ENCODE peak calls at places on chromosomes 3 and 15, in six cellular contexts. One of them, this sample, is unnamed.

GRCh38 chr15:31131853-31132375 is 30.4 kb upstream of the TRPM1 start:
- DNase-seq in trophoblast cell: no peak
- DNase-seq in brain microvascular endothelial cell: no peak
- DNase-seq in HCT116: no peak
- DNase-seq in breast epithelium: no peak
- DNase-seq in mesendoderm: no peak
- DNase-seq in this sample: no peak

GRCh38 chr3:15535757-15536156 is 14.3 kb upstream of the COLQ start:
- DNase-seq in trophoblast cell: peak; percentile 31
- DNase-seq in brain microvascular endothelial cell: no peak
- DNase-seq in HCT116: no peak
- DNase-seq in breast epithelium: no peak
- DNase-seq in mesendoderm: no peak
- DNase-seq in this sample: no peak

GRCh38 chr15:60582370-60583036 is 103.6 kb upstream of the ICE2 start:
- DNase-seq in trophoblast cell: peak; percentile 10
- DNase-seq in brain microvascular endothelial cell: peak; percentile 57
- DNase-seq in HCT116: no peak
- DNase-seq in breast epithelium: no peak
- DNase-seq in mesendoderm: no peak
- DNase-seq in this sample: no peak

GRCh38 chr15:98727115-98728040 is 79.0 kb downstream of the IGF1R start:
- DNase-seq in trophoblast cell: peak; percentile 97
- DNase-seq in brain microvascular endothelial cell: peak; percentile 95
- DNase-seq in HCT116: peak; percentile 84
- DNase-seq in breast epithelium: peak; percentile 93
- DNase-seq in mesendoderm: peak; percentile 98
- DNase-seq in this sample: peak; percentile 65

GRCh38 chr3:190728574-190729246 is 133.8 kb downstream of the GMNC start:
- DNase-seq in trophoblast cell: peak; percentile 80
- DNase-seq in brain microvascular endothelial cell: no peak
- DNase-seq in HCT116: no peak
- DNase-seq in breast epithelium: no peak
- DNase-seq in mesendoderm: no peak
- DNase-seq in this sample: no peak

GRCh38 chr15:69357773-69358765 is 56.1 kb upstream of the KIF23 start:
- DNase-seq in trophoblast cell: no peak
- DNase-seq in brain microvascular endothelial cell: peak; percentile 7
- DNase-seq in HCT116: peak; percentile 24
- DNase-seq in breast epithelium: no peak
- DNase-seq in mesendoderm: peak; percentile 37
- DNase-seq in this sample: no peak

GRCh38 chr15:84915011-84915958 is 30.8 kb downstream of the SLC28A1 start:
- DNase-seq in trophoblast cell: peak; percentile 100
- DNase-seq in brain microvascular endothelial cell: peak; percentile 94
- DNase-seq in HCT116: peak; percentile 81
- DNase-seq in breast epithelium: peak; percentile 91
- DNase-seq in mesendoderm: peak; percentile 96
- DNase-seq in this sample: peak; percentile 84

GRCh38 chr3:45055411-45056143 is 29.5 kb downstream of the CLEC3B start:
- DNase-seq in trophoblast cell: peak; percentile 40
- DNase-seq in brain microvascular endothelial cell: no peak
- DNase-seq in HCT116: no peak
- DNase-seq in breast epithelium: no peak
- DNase-seq in mesendoderm: peak; percentile 93
- DNase-seq in this sample: no peak

GRCh38 chr15:95698230-95698629 is 632.3 kb upstream of the NR2F2 start:
- DNase-seq in trophoblast cell: no peak
- DNase-seq in brain microvascular endothelial cell: no peak
- DNase-seq in HCT116: no peak
- DNase-seq in breast epithelium: no peak
- DNase-seq in mesendoderm: no peak
- DNase-seq in this sample: no peak

GRCh38 chr15:60972301-60972700 is 256.8 kb downstream of the RORA start:
- DNase-seq in trophoblast cell: peak; percentile 43
- DNase-seq in brain microvascular endothelial cell: peak; percentile 89
- DNase-seq in HCT116: no peak
- DNase-seq in breast epithelium: no peak
- DNase-seq in mesendoderm: no peak
- DNase-seq in this sample: no peak

GRCh38 chr3:152083058-152083457 is 185.7 kb upstream of the MBNL1 start:
- DNase-seq in trophoblast cell: no peak
- DNase-seq in brain microvascular endothelial cell: no peak
- DNase-seq in HCT116: no peak
- DNase-seq in breast epithelium: no peak
- DNase-seq in mesendoderm: no peak
- DNase-seq in this sample: no peak

GRCh38 chr15:25246641-25247417 is 192.0 kb downstream of the UBE3A start:
- DNase-seq in trophoblast cell: no peak
- DNase-seq in brain microvascular endothelial cell: no peak
- DNase-seq in HCT116: no peak
- DNase-seq in breast epithelium: peak; percentile 44
- DNase-seq in mesendoderm: no peak
- DNase-seq in this sample: no peak

GRCh38 chr3:133459400-133459799 is 59.5 kb downstream of the BFSP2 start:
- DNase-seq in trophoblast cell: no peak
- DNase-seq in brain microvascular endothelial cell: no peak
- DNase-seq in HCT116: no peak
- DNase-seq in breast epithelium: peak; percentile 57
- DNase-seq in mesendoderm: no peak
- DNase-seq in this sample: no peak

GRCh38 chr15:31516874-31517273 is 190.2 kb downstream of the KLF13 start:
- DNase-seq in trophoblast cell: no peak
- DNase-seq in brain microvascular endothelial cell: no peak
- DNase-seq in HCT116: no peak
- DNase-seq in breast epithelium: no peak
- DNase-seq in mesendoderm: no peak
- DNase-seq in this sample: no peak

GRCh38 chr15:56906766-56907165 is 11.7 kb upstream of the TCF12 start:
- DNase-seq in trophoblast cell: no peak
- DNase-seq in brain microvascular endothelial cell: no peak
- DNase-seq in HCT116: no peak
- DNase-seq in breast epithelium: no peak
- DNase-seq in mesendoderm: no peak
- DNase-seq in this sample: no peak

GRCh38 chr3:13289771-13290285 is 130.3 kb downstream of the NUP210 start:
- DNase-seq in trophoblast cell: no peak
- DNase-seq in brain microvascular endothelial cell: no peak
- DNase-seq in HCT116: no peak
- DNase-seq in breast epithelium: no peak
- DNase-seq in mesendoderm: no peak
- DNase-seq in this sample: no peak

GRCh38 chr15:37095197-37095992 is 5.0 kb downstream of the MEIS2 start:
- DNase-seq in trophoblast cell: no peak
- DNase-seq in brain microvascular endothelial cell: no peak
- DNase-seq in HCT116: no peak
- DNase-seq in breast epithelium: no peak
- DNase-seq in mesendoderm: peak; percentile 78
- DNase-seq in this sample: no peak

GRCh38 chr3:39147711-39148115 is 5.7 kb downstream of the CSRNP1 start:
- DNase-seq in trophoblast cell: peak; percentile 70
- DNase-seq in brain microvascular endothelial cell: peak; percentile 57
- DNase-seq in HCT116: no peak
- DNase-seq in breast epithelium: no peak
- DNase-seq in mesendoderm: peak; percentile 77
- DNase-seq in this sample: no peak

GRCh38 chr3:60598668-60599067 is 652.6 kb downstream of the FHIT start:
- DNase-seq in trophoblast cell: peak; percentile 3
- DNase-seq in brain microvascular endothelial cell: no peak
- DNase-seq in HCT116: no peak
- DNase-seq in breast epithelium: no peak
- DNase-seq in mesendoderm: no peak
- DNase-seq in this sample: no peak

GRCh38 chr3:172546105-172546504 is 22.9 kb upstream of the TNFSF10 start:
- DNase-seq in trophoblast cell: peak; percentile 76
- DNase-seq in brain microvascular endothelial cell: no peak
- DNase-seq in HCT116: peak; percentile 26
- DNase-seq in breast epithelium: no peak
- DNase-seq in mesendoderm: no peak
- DNase-seq in this sample: no peak
- H3K27ac ChIP-seq in trophoblast cell: peak overlapping the region; percentile 47
- H3K27ac ChIP-seq in brain microvascular endothelial cell: no peak overlapping the region
- H3K27ac ChIP-seq in HCT116: no peak overlapping the region
- H3K27ac ChIP-seq in breast epithelium: peak overlapping the region; percentile 84
- H3K27ac ChIP-seq in mesendoderm: no peak overlapping the region
- H3K27ac ChIP-seq in this sample: no peak overlapping the region

GRCh38 chr3:10194328-10195071 is 29.8 kb downstream of the IRAK2 start:
- DNase-seq in trophoblast cell: no peak
- DNase-seq in brain microvascular endothelial cell: no peak
- DNase-seq in HCT116: no peak
- DNase-seq in breast epithelium: no peak
- DNase-seq in mesendoderm: no peak
- DNase-seq in this sample: peak; percentile 62

GRCh38 chr3:10196389-10197052 is 31.8 kb downstream of the IRAK2 start:
- DNase-seq in trophoblast cell: no peak
- DNase-seq in brain microvascular endothelial cell: peak; percentile 90
- DNase-seq in HCT116: no peak
- DNase-seq in breast epithelium: no peak
- DNase-seq in mesendoderm: no peak
- DNase-seq in this sample: no peak

GRCh38 chr3:10198226-10198625 is 33.5 kb downstream of the IRAK2 start:
- DNase-seq in trophoblast cell: no peak
- DNase-seq in brain microvascular endothelial cell: no peak
- DNase-seq in HCT116: no peak
- DNase-seq in breast epithelium: no peak
- DNase-seq in mesendoderm: no peak
- DNase-seq in this sample: no peak

GRCh38 chr3:10195692-10196091 is 31.0 kb downstream of the IRAK2 start:
- DNase-seq in trophoblast cell: no peak
- DNase-seq in brain microvascular endothelial cell: no peak
- DNase-seq in HCT116: no peak
- DNase-seq in breast epithelium: no peak
- DNase-seq in mesendoderm: no peak
- DNase-seq in this sample: no peak

GRCh38 chr3:10198761-10199688 is 34.3 kb downstream of the IRAK2 start:
- DNase-seq in trophoblast cell: peak; percentile 27
- DNase-seq in brain microvascular endothelial cell: peak; percentile 42
- DNase-seq in HCT116: no peak
- DNase-seq in breast epithelium: peak; percentile 65
- DNase-seq in mesendoderm: no peak
- DNase-seq in this sample: no peak
- H3K27ac ChIP-seq in trophoblast cell: no peak overlapping the region
- H3K27ac ChIP-seq in brain microvascular endothelial cell: peak overlapping the region; percentile 41
- H3K27ac ChIP-seq in HCT116: no peak overlapping the region
- H3K27ac ChIP-seq in breast epithelium: peak overlapping the region; percentile 70
- H3K27ac ChIP-seq in mesendoderm: no peak overlapping the region
- H3K27ac ChIP-seq in this sample: peak overlapping the region; percentile 56

GRCh38 chr3:11136871-11137626 is 17.2 kb upstream of the HRH1 start:
- DNase-seq in trophoblast cell: peak; percentile 99
- DNase-seq in brain microvascular endothelial cell: peak; percentile 100
- DNase-seq in HCT116: peak; percentile 100
- DNase-seq in breast epithelium: no peak
- DNase-seq in mesendoderm: peak; percentile 40
- DNase-seq in this sample: peak; percentile 80

GRCh38 chr3:11136116-11136515 is 18.2 kb upstream of the HRH1 start:
- DNase-seq in trophoblast cell: no peak
- DNase-seq in brain microvascular endothelial cell: no peak
- DNase-seq in HCT116: no peak
- DNase-seq in breast epithelium: no peak
- DNase-seq in mesendoderm: no peak
- DNase-seq in this sample: no peak

GRCh38 chr3:11140054-11140712 is 14.1 kb upstream of the HRH1 start:
- DNase-seq in trophoblast cell: no peak
- DNase-seq in brain microvascular endothelial cell: no peak
- DNase-seq in HCT116: no peak
- DNase-seq in breast epithelium: no peak
- DNase-seq in mesendoderm: no peak
- DNase-seq in this sample: peak; percentile 20

GRCh38 chr3:11138371-11138770 is 15.9 kb upstream of the HRH1 start:
- DNase-seq in trophoblast cell: no peak
- DNase-seq in brain microvascular endothelial cell: no peak
- DNase-seq in HCT116: no peak
- DNase-seq in breast epithelium: no peak
- DNase-seq in mesendoderm: no peak
- DNase-seq in this sample: no peak

DNA sequence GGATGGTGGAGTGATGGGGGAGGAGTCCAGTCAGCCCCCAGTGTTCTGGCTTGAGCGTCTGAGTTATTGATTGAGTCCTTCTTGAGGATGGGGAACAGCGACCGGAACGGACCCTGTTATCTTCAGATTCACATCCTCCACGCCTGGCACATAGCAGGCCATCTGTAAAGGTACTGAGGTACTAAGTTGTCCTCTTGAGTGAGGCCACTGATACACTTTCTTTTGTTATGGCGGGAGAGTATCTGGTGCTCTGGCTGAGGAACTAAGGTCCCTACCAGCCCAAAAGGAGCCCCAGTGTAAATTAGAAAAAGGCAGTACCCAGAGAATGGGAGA is 16.7 kb upstream of the HRH1 start:
- DNase-seq in trophoblast cell: no peak
- DNase-seq in brain microvascular endothelial cell: no peak
- DNase-seq in HCT116: no peak
- DNase-seq in breast epithelium: no peak
- DNase-seq in mesendoderm: no peak
- DNase-seq in this sample: no peak
- H3K27ac ChIP-seq in trophoblast cell: no peak overlapping the region
- H3K27ac ChIP-seq in brain microvascular endothelial cell: peak overlapping the region; percentile 99
- H3K27ac ChIP-seq in HCT116: peak overlapping the region; percentile 93
- H3K27ac ChIP-seq in breast epithelium: no peak overlapping the region
- H3K27ac ChIP-seq in mesendoderm: no peak overlapping the region
- H3K27ac ChIP-seq in this sample: peak overlapping the region; percentile 88

DNA sequence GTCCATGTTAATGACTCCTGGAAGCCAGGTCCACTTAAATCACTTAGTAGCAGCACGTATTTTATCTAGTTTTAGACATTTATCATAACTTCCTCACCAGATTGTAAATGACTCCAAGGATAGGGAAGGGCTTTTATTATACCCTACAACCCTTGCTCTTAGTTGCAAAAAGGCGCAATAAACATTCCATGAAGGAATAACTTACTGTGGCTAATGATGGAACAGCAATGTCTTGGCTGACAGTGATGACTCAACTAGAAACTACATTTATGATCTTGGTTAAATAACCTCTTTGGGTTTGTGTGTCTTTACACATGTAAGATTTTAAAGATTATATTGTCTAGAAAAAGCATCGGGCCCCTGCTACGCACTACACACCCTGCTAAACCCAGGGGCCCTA is 119.6 kb upstream of the RNF7 start:
- DNase-seq in trophoblast cell: no peak
- DNase-seq in brain microvascular endothelial cell: no peak
- DNase-seq in HCT116: no peak
- DNase-seq in breast epithelium: no peak
- DNase-seq in mesendoderm: no peak
- DNase-seq in this sample: no peak
- H3K27ac ChIP-seq in trophoblast cell: no peak overlapping the region
- H3K27ac ChIP-seq in brain microvascular endothelial cell: no peak overlapping the region
- H3K27ac ChIP-seq in HCT116: no peak overlapping the region
- H3K27ac ChIP-seq in breast epithelium: no peak overlapping the region
- H3K27ac ChIP-seq in mesendoderm: no peak overlapping the region
- H3K27ac ChIP-seq in this sample: no peak overlapping the region

This sample was measured in thoracic aorta.